ENCODE peak calls at places on chromosomes 16 and 17, in nine cellular contexts. I, N, O, K, G, H, X, S and M are unnamed samples. For H3K9me3, the result is how much of the 10 kb centered on the place peaks cover.

GRCh38 chr17:63490321-63490720 is 13.5 kb downstream of the ACE start:
- DNase-seq in X (no peak), S (peak), G (no peak), H (no peak), O (no peak), I (peak), N (no peak), K (no peak), M (no peak)

GRCh38 chr16:81585785-81586184 is 141.2 kb downstream of the CMIP start:
- DNase-seq in N (no peak), H (peak), O (no peak), G (no peak), X (no peak), K (no peak), I (peak), S (peak), M (no peak)

GRCh38 chr16:66471696-66472393 is 44.8 kb downstream of the BEAN1 start:
- DNase-seq in K (no peak), S (no peak), O (no peak), I (peak), G (no peak), H (no peak), X (no peak), N (no peak), M (no peak)

GRCh38 chr16:69482410-69482951 is 58.1 kb downstream of the CYB5B start:
- DNase-seq in I (no peak), N (no peak), H (no peak), X (no peak), G (peak), K (peak), S (no peak), O (no peak), M (no peak)

GRCh38 chr17:8072727-8073461 is 14.6 kb downstream of the ALOX12B start:
- DNase-seq in H (peak), I (peak), N (peak), S (no peak), O (no peak), X (no peak), G (no peak), K (no peak), M (no peak)

GRCh38 chr17:80662557-80662956 is 117.9 kb downstream of the RPTOR start:
- DNase-seq in I (no peak), O (no peak), H (no peak), X (no peak), S (no peak), N (no peak), K (no peak), G (no peak), M (no peak)

GRCh38 chr17:32529604-32530003 is 42.8 kb downstream of the CDK5R1 start:
- DNase-seq in S (no peak), K (no peak), O (no peak), X (no peak), G (no peak), H (no peak), N (no peak), I (no peak), M (no peak)

GRCh38 chr16:68231384-68232136 is 4.4 kb downstream of the ESRP2 start:
- DNase-seq in S (no peak), H (no peak), G (no peak), O (no peak), I (no peak), K (no peak), X (no peak), N (no peak), M (no peak)

GRCh38 chr17:31596382-31597323 is 205.2 kb downstream of the RAB11FIP4 start:
- DNase-seq in H (peak), N (no peak), K (peak), G (peak), I (peak), O (no peak), S (peak), X (peak), M (no peak)

GRCh38 chr16:74867281-74867849 is 92.7 kb upstream of the FA2H start:
- DNase-seq in H (no peak), G (no peak), K (no peak), X (no peak), I (peak), N (no peak), S (no peak), O (no peak), M (no peak)

GRCh38 chr16:50534556-50534955 is 13.6 kb upstream of the NKD1 start:
- DNase-seq in N (no peak), X (no peak), G (no peak), K (no peak), O (no peak), H (no peak), I (no peak), S (no peak), M (no peak)

GRCh38 chr17:44757045-44757917 is 1.5 kb upstream of the ADAM11 start:
- DNase-seq in I (peak), G (no peak), H (no peak), X (no peak), O (no peak), S (peak), K (no peak), N (no peak), M (no peak)

GRCh38 chr16:83187404-83187803 is 560.6 kb downstream of the CDH13 start:
- DNase-seq in O (no peak), S (no peak), G (no peak), X (no peak), K (peak), N (no peak), I (no peak), H (peak), M (no peak)

GRCh38 chr16:81265658-81266451 is 27.4 kb downstream of the BCO1 start:
- DNase-seq in I (no peak), X (peak), O (no peak), K (peak), H (peak), N (no peak), S (no peak), G (peak), M (no peak)

GRCh38 chr16:11556945-11557720 is 29.6 kb downstream of the LITAF start:
- DNase-seq in I (no peak), G (no peak), O (peak), H (no peak), N (peak), X (no peak), S (no peak), K (no peak), M (no peak)

GRCh38 chr16:17369441-17369951 is 101.3 kb downstream of the XYLT1 start:
- DNase-seq in O (peak), X (peak), G (peak), S (no peak), H (no peak), K (no peak), N (peak), I (no peak), M (peak)

GRCh38 chr17:8798176-8799000 is 777 bp downstream of the MFSD6L start:
- DNase-seq in G (no peak), S (no peak), X (no peak), I (peak), N (no peak), O (no peak), H (no peak), K (no peak), M (no peak)

GRCh38 chr17:78890111-78890897 is 12.7 kb downstream of the CEP295NL start:
- DNase-seq in X (peak), K (no peak), N (peak), O (peak), H (no peak), I (no peak), G (peak), S (no peak), M (no peak)

GRCh38 chr17:27782791-27783206 is 17.5 kb downstream of the NOS2 start:
- DNase-seq in X (no peak), K (no peak), O (no peak), H (no peak), I (no peak), G (peak), N (no peak), S (no peak), M (no peak)

GRCh38 chr17:18301081-18301480 is 13.7 kb downstream of the TOP3A start:
- DNase-seq in X (no peak), S (no peak), O (no peak), K (no peak), N (no peak), I (no peak), G (no peak), H (no peak), M (no peak)

GRCh38 chr17:66949501-66949900 is 15.0 kb upstream of the CACNG4 start:
- DNase-seq in X (no peak), H (no peak), N (no peak), K (peak), S (no peak), G (no peak), I (no peak), O (no peak), M (no peak)

GRCh38 chr17:22718689-22719088 is 1026.4 kb downstream of the KCNJ18 start:
- DNase-seq in I (no peak), H (no peak), N (no peak), X (no peak), O (no peak), K (no peak), G (no peak), S (no peak), M (no peak)
- H3K9me3 ChIP-seq in I (half or more), H (under half), N (under half), X (under half), O (under half), K (under half), G (under half), S (under half), M (under half)

DNA sequence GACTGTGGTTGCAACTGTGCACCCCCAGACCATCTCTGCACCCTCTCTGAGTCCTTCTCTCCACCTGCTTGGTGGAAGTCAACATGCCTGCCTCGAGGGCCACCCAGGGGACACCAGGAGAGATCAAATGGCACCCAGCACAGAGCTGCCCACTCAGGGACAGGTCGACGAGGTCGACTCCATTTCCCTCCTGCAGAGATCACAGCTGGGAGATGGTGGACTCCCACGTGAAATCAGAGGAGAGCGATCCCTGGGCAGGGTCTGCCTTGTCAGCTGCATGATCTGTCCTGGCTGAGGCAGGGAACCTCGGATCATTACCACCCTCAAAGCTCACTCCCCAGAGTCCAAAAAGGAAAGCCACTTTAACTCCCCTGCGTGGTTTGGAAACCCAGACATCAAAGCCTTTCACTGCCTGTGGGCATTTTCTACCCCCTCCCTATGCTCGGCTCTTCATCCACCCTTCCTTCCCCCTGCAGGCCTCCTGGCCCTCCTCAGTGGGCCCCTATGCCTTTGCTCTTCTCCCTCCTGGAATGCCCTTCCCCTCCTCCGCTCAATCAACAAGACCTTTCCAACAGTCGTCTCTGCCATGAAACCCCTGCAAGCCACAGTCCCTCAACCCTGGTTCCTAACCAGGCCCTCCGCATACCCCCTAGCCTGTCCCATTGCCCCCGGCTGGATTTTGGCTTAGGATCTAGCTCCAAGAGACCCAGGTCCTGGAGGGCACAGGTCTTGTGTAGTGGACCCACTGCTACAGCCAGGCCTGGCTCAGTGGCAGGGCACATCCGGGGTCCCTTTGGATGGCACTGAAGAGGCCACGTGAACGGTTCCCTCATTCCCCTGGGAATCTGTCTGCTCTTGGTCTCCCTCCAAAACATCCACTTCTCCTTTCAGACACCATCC is 103.8 kb upstream of the RPL38 start:
- DNase-seq in N (no peak), I (no peak), X (no peak), H (no peak), K (no peak), S (no peak), O (no peak), G (no peak), M (no peak)
- H3K9me3 ChIP-seq in N (under half), I (under half), X (under half), H (under half), K (under half), S (under half), O (under half), G (under half), M (under half)

GRCh38 chr17:57385975-57386374 is 129.7 kb downstream of the MSI2 start:
- DNase-seq in K (no peak), S (no peak), N (no peak), H (no peak), O (no peak), I (no peak), X (no peak), G (no peak), M (no peak)
- H3K9me3 ChIP-seq in K (under half), S (under half), N (under half), H (under half), O (under half), I (under half), X (under half), G (under half), M (under half)

GRCh38 chr17:29857823-29858222 is 72.2 kb downstream of the SSH2 start:
- DNase-seq in O (no peak), G (no peak), H (no peak), N (no peak), X (no peak), K (no peak), S (no peak), I (no peak), M (no peak)

GRCh38 chr17:29867643-29868181 is 62.3 kb downstream of the SSH2 start:
- DNase-seq in K (no peak), O (no peak), S (peak), I (no peak), N (no peak), H (no peak), G (no peak), X (no peak), M (no peak)

GRCh38 chr17:29866746-29867404 is 63.2 kb downstream of the SSH2 start:
- DNase-seq in H (no peak), O (no peak), K (no peak), G (no peak), S (no peak), I (no peak), N (no peak), X (no peak), M (no peak)

GRCh38 chr17:29862951-29863350 is 67.1 kb downstream of the SSH2 start:
- DNase-seq in S (no peak), H (no peak), O (no peak), G (no peak), X (no peak), N (no peak), K (no peak), I (no peak), M (no peak)

GRCh38 chr17:29862127-29862526 is 67.9 kb downstream of the SSH2 start:
- DNase-seq in K (no peak), O (no peak), S (no peak), I (no peak), H (no peak), X (no peak), G (no peak), N (no peak), M (no peak)
- H3K9me3 ChIP-seq in K (under half), O (under half), S (under half), I (under half), H (under half), X (under half), G (under half), N (under half), M (under half)

DNA sequence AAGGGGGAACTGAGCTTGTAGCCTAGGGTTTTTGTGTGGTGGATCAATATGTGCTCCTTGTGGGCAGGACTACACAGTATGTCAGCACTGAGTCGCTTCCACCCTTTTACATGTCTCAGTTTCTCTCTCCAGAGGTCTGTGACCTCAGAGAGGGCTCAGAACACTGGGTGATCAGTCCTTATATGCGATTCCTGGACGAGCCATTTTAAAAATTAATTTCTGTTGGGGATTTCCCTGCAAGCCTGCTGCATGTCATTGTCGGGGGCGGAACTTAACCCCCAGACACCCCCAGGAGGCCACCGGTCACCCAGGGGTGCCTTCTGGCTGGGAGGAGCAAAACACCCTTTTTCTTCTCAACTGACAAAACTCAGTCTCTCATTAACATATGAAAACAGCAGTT is 14.1 kb downstream of the DHRS7B start:
- DNase-seq in S (no peak), I (peak), K (no peak), X (no peak), O (no peak), N (no peak), G (no peak), H (no peak), M (no peak)
- H3K9me3 ChIP-seq in S (under half), I (under half), K (under half), X (under half), O (under half), N (under half), G (under half), H (under half), M (under half)

DNA sequence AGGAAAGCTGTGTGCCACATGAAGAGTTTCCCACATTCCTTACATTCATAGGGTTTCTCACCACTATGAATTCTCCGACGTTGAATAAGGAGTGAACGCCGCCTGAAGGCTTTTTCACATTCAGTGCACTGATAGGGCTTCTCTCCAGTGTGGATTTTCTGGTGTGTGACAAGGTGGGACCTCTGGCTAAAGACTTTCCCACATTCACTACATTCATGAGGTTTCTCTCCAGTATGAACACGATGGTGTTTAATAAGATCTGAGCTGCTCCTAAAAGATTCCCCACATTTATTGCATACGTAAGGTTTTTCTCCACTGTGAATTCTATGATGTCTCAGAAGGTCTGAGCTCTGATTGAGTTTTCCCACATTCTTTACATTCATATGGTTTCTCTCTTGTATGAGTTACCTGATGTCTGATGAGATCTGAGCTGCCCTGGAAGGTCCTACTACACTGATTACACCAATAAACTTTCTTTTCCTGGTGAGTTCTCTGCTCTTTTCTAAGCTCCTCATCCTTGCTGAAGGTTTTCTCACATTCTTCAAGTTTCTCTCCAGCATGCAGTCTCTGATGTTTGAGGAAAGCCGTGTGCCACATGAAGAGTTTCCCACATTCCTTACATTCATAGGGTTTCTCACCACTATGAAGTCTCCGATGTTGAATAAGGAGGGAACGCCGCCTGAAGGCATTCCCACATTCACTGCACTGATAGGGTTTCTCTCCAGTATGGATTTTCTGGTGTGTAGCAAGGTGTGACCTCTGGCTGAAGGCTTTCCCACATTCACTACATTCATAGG is 10.0 kb downstream of the ZNF594 start:
- DNase-seq in I (no peak), S (no peak), K (no peak), O (no peak), X (no peak), G (no peak), H (no peak), N (no peak), M (no peak)
- H3K9me3 ChIP-seq in I (half or more), S (under half), K (under half), O (half or more), X (half or more), G (under half), H (half or more), N (half or more), M (under half)

GRCh38 chr17:22142091-22142490 is 449.8 kb downstream of the KCNJ18 start:
- DNase-seq in X (no peak), I (no peak), S (no peak), O (no peak), K (no peak), G (no peak), N (no peak), H (no peak), M (no peak)

DNA sequence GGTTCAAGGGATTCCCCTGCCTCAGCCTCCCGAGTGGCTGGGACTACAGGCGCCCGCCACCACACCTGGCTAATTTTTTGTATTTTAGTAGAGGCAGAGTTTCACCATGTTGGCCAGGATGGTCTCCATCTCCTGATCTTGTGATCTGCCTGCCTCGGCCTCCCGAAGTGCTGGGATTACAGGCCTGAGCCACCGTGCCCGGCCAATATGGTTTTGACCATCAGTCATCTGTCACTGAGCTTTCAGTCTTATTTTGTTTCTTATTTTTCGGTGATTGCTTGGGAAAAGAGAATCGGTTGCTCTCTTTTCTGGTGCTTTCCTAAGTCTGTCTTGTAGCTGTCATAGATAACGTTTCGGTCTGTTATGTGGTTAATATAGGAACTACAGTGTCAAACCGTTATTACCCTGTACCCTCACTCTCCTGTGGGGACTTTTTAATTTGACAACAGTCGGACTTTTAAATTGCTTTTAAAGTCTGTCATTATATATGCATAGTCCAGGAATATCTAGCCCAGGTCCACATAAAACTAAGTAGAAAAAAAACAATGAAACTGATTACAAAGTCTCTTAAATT is 453.4 kb downstream of the KCNJ18 start:
- DNase-seq in N (no peak), O (no peak), G (no peak), S (no peak), I (no peak), X (no peak), K (no peak), H (no peak), M (no peak)
- H3K9me3 ChIP-seq in N (under half), O (under half), G (under half), S (under half), I (half or more), X (under half), K (under half), H (under half), M (under half)